ENCODE peak calls at places on chromosomes 2 and 18, in eight cellular contexts. Z is left ventricle myocardium inferior; P is activated CD8-positive, alpha-beta memory T cell treated with anti-CD3 and anti-CD28 coated beads, Interleukin-2, amount 50 U/mL, for 4 hours; X is M059J; M is B cell; V is tibial artery; R is naive thymus-derived CD8-positive, alpha-beta T cell; B is activated T-cell treated with anti-CD3 and anti-CD28 coated beads for 1 hour. L is an unnamed sample.

GRCh38 chr2:220162320-220162719 is 534.9 kb downstream of the SLC4A3 start:
- DNase-seq in Z (no peak), P (no peak), X (no peak), M (no peak), V (no peak), R (no peak), B (no peak), L (no peak)

GRCh38 chr2:12164689-12165088 is 418.3 kb downstream of the LPIN1 start:
- DNase-seq in Z (no peak), P (no peak), X (no peak), M (no peak), V (no peak), R (no peak), B (no peak), L (no peak)

GRCh38 chr18:63311481-63312409 is 7.8 kb downstream of the BCL2 start:
- DNase-seq in Z (no peak), P (no peak), X (no peak), M (peak), V (no peak), R (no peak), B (no peak), L (no peak)

GRCh38 chr2:239181601-239182471 is 219.0 kb downstream of the HDAC4 start:
- DNase-seq in Z (peak), P (peak), X (no peak), M (no peak), V (peak), R (no peak), B (no peak), L (peak)

GRCh38 chr18:48896875-48897511 is 53.8 kb downstream of the SMAD7 start:
- DNase-seq in Z (peak), P (no peak), X (peak), M (peak), V (peak), R (no peak), B (no peak), L (peak)

GRCh38 chr18:78722391-78722790 is 257.2 kb upstream of the SALL3 start:
- DNase-seq in Z (no peak), P (no peak), X (no peak), M (no peak), V (no peak), R (no peak), B (no peak), L (no peak)

GRCh38 chr2:127398239-127398590 is 10.4 kb upstream of the MAP3K2 start:
- DNase-seq in Z (peak), P (peak), X (peak), M (no peak), V (peak), R (no peak), B (no peak), L (no peak)

GRCh38 chr18:31430554-31430953 is 17.0 kb upstream of the DSG3 start:
- DNase-seq in Z (no peak), P (no peak), X (no peak), M (no peak), V (no peak), R (no peak), B (no peak), L (no peak)

GRCh38 chr2:160477032-160477431 is 16.6 kb downstream of the RBMS1 start:
- DNase-seq in Z (no peak), P (no peak), X (no peak), M (no peak), V (no peak), R (no peak), B (no peak), L (no peak)

GRCh38 chr2:120465989-120466703 is 120.2 kb downstream of the INHBB start:
- DNase-seq in Z (no peak), P (no peak), X (no peak), M (no peak), V (no peak), R (no peak), B (no peak), L (no peak)

GRCh38 chr18:8480506-8481328 is 128.5 kb upstream of the RAB12 start:
- DNase-seq in Z (peak), P (no peak), X (peak), M (no peak), V (no peak), R (no peak), B (no peak), L (no peak)

GRCh38 chr2:152790883-152791282 is 72.5 kb downstream of the ARL6IP6 start:
- DNase-seq in Z (no peak), P (no peak), X (no peak), M (no peak), V (no peak), R (no peak), B (no peak), L (no peak)

GRCh38 chr2:177169810-177170514 is 42.6 kb upstream of the HNRNPA3 start:
- DNase-seq in Z (no peak), P (no peak), X (no peak), M (no peak), V (no peak), R (no peak), B (no peak), L (no peak)

GRCh38 chr2:127097841-127098651 is 8.9 kb downstream of the BIN1 start:
- DNase-seq in Z (no peak), P (no peak), X (no peak), M (no peak), V (no peak), R (no peak), B (no peak), L (no peak)

GRCh38 chr18:79246309-79247108 is 149.2 kb upstream of the NFATC1 start:
- DNase-seq in Z (peak), P (peak), X (peak), M (peak), V (peak), R (peak), B (peak), L (peak)

L was measured in activated naive CD8-positive, alpha-beta T cell treated with anti-CD3 and anti-CD28 coated beads, Interleukin-2, amount 10 ng/mL, durations not matched to agents 7 days and 5 days.